ENCODE peak calls at places on chromosome X, in seven cellular contexts. R is body of pancreas, C is K562, Z is dorsolateral prefrontal cortex, B is aorta, J is substantia nigra, F is vagina. U is an unnamed sample.

GRCh38 chrX:102558607-102559006 is 40.7 kb upstream of the ARMCX5 start:
- DNase-seq in R (no peak), C (no peak), Z (no peak), B (no peak), J (no peak), F (no peak), U (no peak)

GRCh38 chrX:2692221-2693122 is 1.4 kb downstream of the CD99 start:
- DNase-seq in R (peak), C (peak), Z (no peak), B (peak), J (no peak), F (no peak), U (peak)

GRCh38 chrX:15328821-15329220 is 6.5 kb downstream of the PIGA start:
- DNase-seq in R (no peak), C (no peak), Z (no peak), B (no peak), J (no peak), F (no peak), U (no peak)

GRCh38 chrX:149829751-149830191 is 48.0 kb downstream of the MAGEA9 start:
- DNase-seq in R (no peak), C (no peak), Z (no peak), B (no peak), J (no peak), F (no peak), U (no peak)

GRCh38 chrX:9911479-9911878 is 55.7 kb upstream of the CLDN34 start:
- DNase-seq in R (no peak), C (no peak), Z (no peak), B (no peak), J (no peak), F (no peak), U (no peak)

GRCh38 chrX:120029354-120029753 is 48.1 kb downstream of the RHOXF2B start:
- DNase-seq in R (no peak), C (no peak), Z (no peak), B (no peak), J (no peak), F (no peak), U (no peak)

GRCh38 chrX:154761977-154762528 is 611 bp upstream of the DKC1 start:
- DNase-seq in R (peak), C (no peak), Z (no peak), B (no peak), J (no peak), F (no peak), U (peak)

GRCh38 chrX:41779058-41779564 is 55.1 kb downstream of the GPR82 start:
- DNase-seq in R (no peak), C (no peak), Z (no peak), B (no peak), J (no peak), F (no peak), U (peak)

GRCh38 chrX:83501540-83501939 is 6.5 kb upstream of the POU3F4 start:
- DNase-seq in R (no peak), C (no peak), Z (no peak), B (no peak), J (no peak), F (no peak), U (no peak)

GRCh38 chrX:140099221-140099620 is 133.9 kb upstream of the CXorf66 start:
- DNase-seq in R (no peak), C (no peak), Z (no peak), B (no peak), J (no peak), F (no peak), U (no peak)

GRCh38 chrX:107629533-107629909 is 1.2 kb downstream of the PRPS1 start:
- DNase-seq in R (no peak), C (peak), Z (no peak), B (no peak), J (no peak), F (no peak), U (no peak)

GRCh38 chrX:154730271-154730883 is 20.5 kb downstream of the GAB3 start:
- DNase-seq in R (peak), C (no peak), Z (no peak), B (no peak), J (no peak), F (no peak), U (no peak)

GRCh38 chrX:45806410-45807121 is 605.9 kb upstream of the DIPK2B start:
- DNase-seq in R (no peak), C (no peak), Z (no peak), B (no peak), J (no peak), F (no peak), U (peak)

GRCh38 chrX:9882669-9883446 is 84.3 kb upstream of the CLDN34 start:
- DNase-seq in R (no peak), C (no peak), Z (no peak), B (no peak), J (no peak), F (no peak), U (peak)

GRCh38 chrX:11214346-11215190 is 78.6 kb upstream of the AMELX start:
- DNase-seq in R (no peak), C (no peak), Z (no peak), B (no peak), J (no peak), F (no peak), U (no peak)

GRCh38 chrX:107154787-107155620 is 36.4 kb upstream of the RBM41 start:
- DNase-seq in R (no peak), C (peak), Z (no peak), B (no peak), J (no peak), F (no peak), U (no peak)

GRCh38 chrX:118977424-118977823 is 3.0 kb downstream of the LONRF3 start:
- DNase-seq in R (no peak), C (no peak), Z (no peak), B (no peak), J (no peak), F (no peak), U (no peak)

GRCh38 chrX:10169180-10169579 is 12.4 kb downstream of the CLCN4 start:
- DNase-seq in R (no peak), C (no peak), Z (no peak), B (no peak), J (no peak), F (no peak), U (peak)

GRCh38 chrX:39507034-39507433 is 590.7 kb downstream of the BCOR start:
- DNase-seq in R (no peak), C (no peak), Z (no peak), B (no peak), J (no peak), F (no peak), U (no peak)

GRCh38 chrX:130669233-130669632 is 233.8 kb downstream of the ENOX2 start:
- DNase-seq in R (no peak), C (no peak), Z (no peak), B (no peak), J (no peak), F (no peak), U (no peak)

GRCh38 chrX:53089224-53089842 is 4.6 kb upstream of the KANTR start:
- DNase-seq in R (peak), C (peak), Z (no peak), B (no peak), J (no peak), F (peak), U (peak)

GRCh38 chrX:9832811-9833210 is 46.6 kb downstream of the SHROOM2 start:
- DNase-seq in R (no peak), C (no peak), Z (no peak), B (no peak), J (no peak), F (no peak), U (no peak)

DNA sequence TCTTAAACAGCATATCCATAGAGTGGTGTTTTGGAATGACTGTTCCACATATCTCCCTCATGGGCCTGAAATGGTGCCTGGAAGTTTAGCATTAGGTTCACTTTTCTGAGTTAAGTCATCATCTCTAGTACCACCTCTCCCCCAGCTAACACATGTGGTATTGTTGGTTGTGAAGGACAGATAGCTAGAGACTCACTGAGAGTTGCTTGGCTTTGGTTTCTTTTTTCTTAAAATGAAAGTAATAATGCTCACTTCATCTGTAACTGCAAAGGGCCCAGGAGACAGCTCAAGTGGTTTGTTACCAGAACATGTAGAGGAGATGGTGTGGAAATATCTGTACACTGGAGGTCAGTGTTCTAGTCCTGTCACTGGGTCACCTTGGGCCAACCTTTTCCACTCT is 90.9 kb downstream of the EFNB1 start:
- DNase-seq in R (no peak), C (no peak), Z (no peak), B (no peak), J (no peak), F (no peak), U (no peak)
- H3K27ac ChIP-seq in R (no peak), C (no peak), Z (no peak), B (no peak), J (no peak), F (no peak), U (no peak)

GRCh38 chrX:75086731-75087195 is 69.3 kb downstream of the ABCB7 start:
- DNase-seq in R (no peak), C (no peak), Z (no peak), B (no peak), J (no peak), F (no peak), U (no peak)
- H3K27ac ChIP-seq in R (no peak), C (peak), Z (no peak), B (no peak), J (no peak), F (no peak), U (no peak)

GRCh38 chrX:74535211-74535621 is 79.2 kb downstream of the RLIM start:
- DNase-seq in R (no peak), C (peak), Z (peak), B (no peak), J (no peak), F (no peak), U (peak)
- H3K27ac ChIP-seq in R (peak), C (no peak), Z (peak), B (no peak), J (no peak), F (peak), U (peak)

DNA sequence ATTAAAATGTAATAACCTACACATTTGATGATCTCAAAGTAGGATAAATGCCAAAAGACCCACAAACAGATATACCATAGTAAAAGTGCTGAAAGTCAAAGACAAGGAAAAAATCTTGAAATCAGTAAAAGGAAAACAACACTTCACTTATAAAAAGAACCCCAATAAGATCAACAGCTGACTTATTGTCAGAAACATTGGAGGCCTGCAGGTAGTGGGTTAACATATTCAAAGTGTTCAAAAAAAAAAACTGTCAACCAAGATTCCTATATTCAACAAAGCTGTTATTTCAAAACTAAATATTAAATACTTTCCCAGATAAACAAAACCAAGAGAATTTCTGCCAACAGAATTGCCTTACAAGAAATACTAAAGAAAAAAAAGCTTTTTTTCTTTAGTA is 347.1 kb downstream of the GUCY2F start:
- DNase-seq in R (no peak), C (no peak), Z (no peak), B (no peak), J (no peak), F (no peak), U (no peak)
- H3K27ac ChIP-seq in R (no peak), C (no peak), Z (no peak), B (no peak), J (no peak), F (no peak), U (no peak)